ENCODE peak calls at places on chromosomes 1 and 21, in six cellular contexts. Y, I, U, G, X and N are unnamed samples.
A peak's percentile ranks its signal among the peaks of the same experiment; 100 is the strongest.

GRCh38 chr1:244796719-244797406 is 38.6 kb upstream of the COX20 start:
- DNase-seq in Y (peak; percentile 55), I (peak; percentile 21), U (peak; percentile 76), G (peak; percentile 19), X (peak; percentile 71), N (peak; percentile 72)

GRCh38 chr1:78292361-78292760 is 198.4 kb upstream of the PTGFR start:
- DNase-seq in Y (no peak), I (no peak), U (no peak), G (no peak), X (peak; percentile 93), N (peak; percentile 76)

GRCh38 chr1:244200596-244200995 is 149.5 kb downstream of the ZBTB18 start:
- DNase-seq in Y (no peak), I (no peak), U (no peak), G (no peak), X (no peak), N (no peak)

GRCh38 chr1:177884499-177885021 is 85.3 kb downstream of the SEC16B start:
- DNase-seq in Y (no peak), I (no peak), U (no peak), G (no peak), X (peak; percentile 30), N (peak; percentile 55)

GRCh38 chr1:40421348-40421693 is 29.0 kb upstream of the ZFP69B start:
- DNase-seq in Y (no peak), I (no peak), U (no peak), G (no peak), X (no peak), N (no peak)

GRCh38 chr1:207868252-207868768 is 42.6 kb downstream of the CD34 start:
- DNase-seq in Y (no peak), I (no peak), U (peak; percentile 36), G (no peak), X (peak; percentile 48), N (peak; percentile 31)

GRCh38 chr1:43711524-43712386 is 4.4 kb downstream of the ST3GAL3 start:
- DNase-seq in Y (no peak), I (no peak), U (no peak), G (no peak), X (peak; percentile 81), N (peak; percentile 88)

GRCh38 chr1:184480711-184481110 is 93.9 kb downstream of the C1orf21 start:
- DNase-seq in Y (no peak), I (no peak), U (no peak), G (no peak), X (no peak), N (no peak)

GRCh38 chr21:45002381-45003204 is 62.8 kb downstream of the SLX9 start:
- DNase-seq in Y (no peak), I (no peak), U (no peak), G (no peak), X (no peak), N (no peak)